ENCODE peak calls at places on chromosome 1, in four cellular contexts. Q, X, G and Y are unnamed samples. For H3K27me3, the result is how much of the 10 kb centered on the place peaks cover.

GRCh38 chr1:9361630-9362256 is 69.0 kb downstream of the SPSB1 start:
- DNase-seq in Q (no peak), X (no peak), G (no peak), Y (no peak)

GRCh38 chr1:103106426-103107321 is 1.6 kb downstream of the COL11A1 start:
- DNase-seq in G (peak), Q (peak), X (peak), Y (no peak)

GRCh38 chr1:234550341-234551031 is 59.5 kb downstream of the IRF2BP2 start:
- DNase-seq in X (no peak), Q (no peak), G (no peak), Y (peak)

GRCh38 chr1:214306270-214306669 is 25.3 kb downstream of the SMYD2 start:
- DNase-seq in G (no peak), X (no peak), Q (no peak), Y (no peak)

GRCh38 chr1:234613128-234613875 is 3.3 kb upstream of the IRF2BP2 start:
- DNase-seq in G (no peak), Q (no peak), X (peak), Y (no peak)

GRCh38 chr1:147580200-147580557 is 38.9 kb downstream of the BCL9 start:
- DNase-seq in Q (no peak), X (peak), G (no peak), Y (no peak)

GRCh38 chr1:97108200-97108599 is 386.6 kb downstream of the PTBP2 start:
- DNase-seq in X (no peak), Q (no peak), G (peak), Y (no peak)

GRCh38 chr1:214404154-214404553 is 123.2 kb downstream of the SMYD2 start:
- DNase-seq in X (peak), G (peak), Q (no peak), Y (no peak)

GRCh38 chr1:119636500-119637089 is 11.5 kb downstream of the ZNF697 start:
- DNase-seq in Q (no peak), G (no peak), X (no peak), Y (no peak)

GRCh38 chr1:196609114-196609737 is 986 bp upstream of the KCNT2 start:
- DNase-seq in X (peak), G (no peak), Q (no peak), Y (no peak)

GRCh38 chr1:94406446-94406845 is 11.7 kb upstream of the ABCD3 start:
- DNase-seq in Q (no peak), G (no peak), X (no peak), Y (no peak)

GRCh38 chr1:50681931-50682330 is 258.7 kb upstream of the DMRTA2 start:
- DNase-seq in G (no peak), Q (no peak), X (no peak), Y (no peak)

DNA sequence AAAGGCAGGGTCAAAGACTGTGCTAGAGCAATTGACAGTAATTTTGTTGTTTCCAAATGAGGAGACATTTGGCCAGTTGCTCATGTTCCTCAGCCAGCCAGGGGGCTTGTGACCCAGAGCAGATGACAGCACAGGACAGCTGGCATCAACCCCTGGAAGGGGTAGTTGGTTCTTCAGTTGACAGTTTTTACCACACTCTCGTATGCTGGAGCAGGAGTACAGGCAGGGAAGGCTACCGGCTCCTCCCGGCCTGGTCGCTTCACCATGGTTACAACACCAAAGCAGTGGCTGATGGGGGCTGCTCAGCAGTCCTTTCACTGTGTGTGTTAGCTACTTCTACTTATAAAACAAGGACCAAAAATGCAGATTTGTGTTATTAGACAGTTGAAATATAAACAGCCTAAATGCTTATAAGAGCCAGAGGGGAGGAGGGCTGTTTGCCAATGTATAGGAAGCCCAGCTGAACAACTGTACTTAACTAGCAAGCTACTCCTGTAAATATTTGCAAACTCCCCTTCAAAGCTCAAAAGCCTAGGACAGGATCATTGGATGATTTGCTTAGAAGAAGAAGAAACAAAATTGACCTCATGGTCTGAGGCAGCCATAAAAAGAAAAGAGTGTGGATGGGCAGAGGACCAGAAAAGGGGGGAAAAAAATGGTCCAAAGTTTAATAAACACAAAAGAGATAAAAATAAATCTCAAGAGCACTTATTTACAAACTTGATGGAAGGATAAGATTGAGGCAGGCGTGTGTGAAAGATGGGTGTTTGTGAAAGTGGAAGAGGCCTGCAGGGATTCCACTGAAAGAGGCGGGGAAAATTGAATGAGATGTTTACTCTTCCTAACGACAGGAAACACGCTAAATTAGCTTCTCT is 57.0 kb downstream of the TGFB2 start:
- DNase-seq in Q (no peak), X (no peak), G (no peak), Y (no peak)
- H3K27me3 ChIP-seq in Q (under half), X (under half), G (under half), Y (under half)

GRCh38 chr1:3073520-3074296 is 4.7 kb downstream of the PRDM16 start:
- DNase-seq in X (no peak), Q (no peak), G (no peak), Y (no peak)

GRCh38 chr1:3074297-3074741 is 5.3 kb downstream of the PRDM16 start:
- DNase-seq in G (no peak), X (no peak), Q (no peak), Y (no peak)

GRCh38 chr1:3072178-3072947 is 3.4 kb downstream of the PRDM16 start:
- DNase-seq in Q (no peak), X (no peak), G (no peak), Y (no peak)

GRCh38 chr1:3071507-3072177 is 2.6 kb downstream of the PRDM16 start:
- DNase-seq in Q (no peak), G (no peak), X (no peak), Y (no peak)

DNA sequence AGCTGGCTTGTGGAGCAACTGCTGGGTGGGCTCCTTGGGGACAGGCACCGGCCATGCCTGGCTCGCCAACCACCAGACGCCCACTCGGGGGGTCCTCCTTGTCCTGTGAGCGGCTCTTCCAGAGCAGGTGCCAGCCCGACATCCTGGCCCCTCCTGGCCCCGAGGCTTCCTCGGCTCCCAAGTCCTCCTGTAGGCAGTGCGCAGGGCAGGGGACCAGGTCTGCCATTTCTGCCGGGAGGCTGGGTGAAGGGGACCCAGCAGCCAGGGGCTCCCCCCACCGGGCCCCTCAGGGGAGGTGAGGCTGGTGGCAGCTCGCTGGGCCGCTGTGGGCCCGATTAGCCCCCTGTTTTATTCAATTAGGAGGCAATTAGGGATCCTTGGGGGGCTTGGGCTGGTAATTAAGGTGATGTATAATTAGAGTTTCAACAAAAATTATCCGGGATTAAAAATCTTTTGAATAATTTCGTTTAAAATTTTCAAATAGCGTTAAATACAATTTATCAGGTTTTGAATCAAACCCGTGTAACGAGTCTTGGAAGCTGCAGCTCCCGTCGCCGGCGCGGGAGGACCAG is 4.0 kb downstream of the PRDM16 start:
- DNase-seq in Q (no peak), G (no peak), X (no peak), Y (no peak)
- H3K27me3 ChIP-seq in Q (under half), G (under half), X (under half), Y (half or more)

GRCh38 chr1:2801535-2802291 is at the start of gene TTC34:
- DNase-seq in X (peak), G (no peak), Q (no peak), Y (peak)
- H3K27me3 ChIP-seq in X (under half), G (under half), Q (under half), Y (half or more)

DNA sequence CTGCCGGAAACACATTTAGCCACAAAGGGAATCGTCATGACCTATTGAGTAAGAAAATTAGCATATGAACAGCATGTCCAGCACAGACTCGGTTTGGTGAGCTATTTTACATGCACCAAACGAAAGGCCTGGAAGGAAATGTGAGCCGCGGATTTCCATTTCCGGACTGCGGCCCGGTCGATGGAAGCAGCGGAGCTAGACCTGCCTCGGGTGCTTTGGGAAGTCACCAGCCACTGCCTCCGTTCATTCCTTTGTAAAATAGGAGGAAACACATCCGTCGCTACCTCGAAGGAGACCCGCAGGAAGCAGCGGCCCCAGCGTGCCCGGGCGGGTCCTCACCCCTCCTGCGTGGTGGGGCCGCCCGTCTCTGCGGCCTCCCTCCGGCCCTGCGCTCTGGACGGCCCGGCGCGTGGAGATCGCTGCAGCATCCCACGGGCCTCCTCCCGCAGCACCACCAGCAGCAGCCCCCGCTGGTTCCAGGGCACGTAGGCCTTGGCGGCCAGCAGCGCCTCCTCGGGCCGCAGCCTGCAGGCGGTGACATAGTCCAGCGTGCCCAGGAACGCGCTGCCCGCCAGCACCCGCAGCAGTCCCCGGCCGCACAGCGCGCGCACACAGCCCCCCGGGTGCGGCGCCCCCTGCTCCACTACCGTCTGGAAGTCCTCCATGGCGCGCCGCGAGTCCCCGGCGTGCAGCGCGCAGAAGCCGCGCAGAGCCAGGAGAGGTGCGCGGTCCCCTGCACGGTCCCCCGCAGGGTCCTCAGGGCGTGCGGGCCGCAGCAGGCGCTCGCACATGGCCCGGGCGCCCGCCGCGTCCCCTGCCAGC is 12.1 kb downstream of the TTC34 start:
- DNase-seq in Q (no peak), X (peak), G (no peak), Y (peak)
- H3K27me3 ChIP-seq in Q (under half), X (under half), G (under half), Y (half or more)

DNA sequence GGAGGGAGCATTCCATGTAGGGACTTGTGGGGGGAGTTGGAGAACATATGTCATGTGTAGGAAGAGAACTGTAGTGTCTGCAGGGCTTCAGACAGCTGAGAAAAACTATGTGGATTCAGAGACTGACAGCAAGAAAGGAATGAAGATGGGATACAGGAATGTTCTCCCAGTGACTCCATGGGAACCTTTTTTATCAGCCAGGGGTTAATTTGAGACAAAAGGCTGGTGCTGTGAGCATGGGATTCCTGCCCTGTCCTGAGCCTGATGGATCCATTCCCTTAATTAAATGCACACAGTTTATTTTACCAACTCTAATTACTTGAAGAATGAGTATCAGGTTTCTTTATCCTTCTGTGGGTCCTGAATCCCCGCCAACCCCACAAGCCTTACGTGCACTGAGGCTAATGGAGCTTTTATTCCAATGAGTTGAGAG is 26.5 kb upstream of the PLXNA2 start:
- DNase-seq in X (no peak), G (no peak), Q (no peak), Y (no peak)
- H3K27me3 ChIP-seq in X (under half), G (under half), Q (under half), Y (under half)

GRCh38 chr1:208089971-208090755 is 154.0 kb downstream of the PLXNA2 start:
- DNase-seq in G (peak), X (no peak), Q (no peak), Y (no peak)

GRCh38 chr1:208090776-208091291 is 153.3 kb downstream of the PLXNA2 start:
- DNase-seq in X (no peak), G (no peak), Q (no peak), Y (no peak)

GRCh38 chr1:208088319-208088718 is 155.9 kb downstream of the PLXNA2 start:
- DNase-seq in G (no peak), X (no peak), Q (no peak), Y (no peak)

GRCh38 chr1:208086116-208086515 is 158.1 kb downstream of the PLXNA2 start:
- DNase-seq in X (no peak), G (no peak), Q (no peak), Y (no peak)

GRCh38 chr1:208089151-208089550 is 155.0 kb downstream of the PLXNA2 start:
- DNase-seq in X (no peak), Q (no peak), G (no peak), Y (no peak)
- H3K27me3 ChIP-seq in X (under half), Q (under half), G (under half), Y (under half)

DNA sequence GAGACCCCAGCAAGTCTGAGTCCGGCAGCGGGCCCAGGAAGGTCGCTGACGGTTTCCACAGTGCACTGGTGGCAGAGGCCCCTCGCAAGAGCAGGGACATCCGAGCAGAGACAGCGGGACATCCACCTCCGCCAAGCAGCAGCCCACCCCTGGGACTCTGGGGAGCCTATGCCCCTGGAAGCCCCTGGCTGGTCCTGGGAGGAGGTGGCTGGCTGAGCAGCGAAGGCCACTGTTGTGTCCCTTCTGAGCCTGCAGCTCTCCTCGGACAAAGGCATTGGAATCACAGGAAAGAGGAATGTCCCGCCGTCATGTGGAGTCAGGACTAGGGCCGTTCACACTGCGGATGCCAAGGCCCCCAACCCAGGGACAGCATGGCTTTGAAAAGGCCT is 1.5 kb downstream of the MEGF6 start:
- DNase-seq in X (no peak), G (no peak), Q (no peak), Y (no peak)
- H3K27me3 ChIP-seq in X (under half), G (under half), Q (under half), Y (under half)